ENCODE peak calls at places on chromosomes 16 and 17, in eight cellular contexts. H, J, P, V, O, N, I and A are unnamed samples.

GRCh38 chr16:23060458-23061320 is 88.6 kb downstream of the USP31 start:
- DNase-seq in H (peak), J (peak), P (peak), V (peak), O (peak), N (peak), I (peak), A (peak)

GRCh38 chr16:15950869-15951268 is 1.5 kb downstream of the ABCC1 start:
- DNase-seq in H (no peak), J (no peak), P (no peak), V (no peak), O (no peak), N (no peak), I (no peak), A (no peak)

GRCh38 chr16:70687671-70688265 is 1.9 kb upstream of the MTSS2 start:
- DNase-seq in H (no peak), J (no peak), P (no peak), V (no peak), O (no peak), N (no peak), I (no peak), A (no peak)

GRCh38 chr17:76366247-76366646 is 12.5 kb upstream of the PRPSAP1 start:
- DNase-seq in H (no peak), J (no peak), P (no peak), V (no peak), O (no peak), N (no peak), I (no peak), A (no peak)

GRCh38 chr16:865026-865425 is 64.5 kb upstream of the GNG13 start:
- DNase-seq in H (no peak), J (no peak), P (no peak), V (no peak), O (no peak), N (no peak), I (no peak), A (no peak)

GRCh38 chr17:44863254-44863918 is 15.7 kb downstream of the HIGD1B start:
- DNase-seq in H (no peak), J (no peak), P (no peak), V (no peak), O (no peak), N (no peak), I (no peak), A (no peak)

GRCh38 chr17:35577826-35578194 is 561 bp downstream of the PEX12 start:
- DNase-seq in H (no peak), J (no peak), P (peak), V (no peak), O (no peak), N (no peak), I (no peak), A (peak)

GRCh38 chr17:44557653-44558285 is 485 bp downstream of the FZD2 start:
- DNase-seq in H (no peak), J (peak), P (peak), V (no peak), O (peak), N (no peak), I (no peak), A (peak)

GRCh38 chr17:80978499-80979497 is 12.8 kb upstream of the CHMP6 start:
- DNase-seq in H (no peak), J (peak), P (no peak), V (no peak), O (no peak), N (no peak), I (no peak), A (no peak)

GRCh38 chr17:3911271-3912053 is 4.8 kb downstream of the P2RX1 start:
- DNase-seq in H (no peak), J (peak), P (no peak), V (peak), O (peak), N (no peak), I (no peak), A (no peak)